ENCODE peak calls at places on chromosome 1, in eight cellular contexts. R, H, E, X, S, D, Z and P are unnamed samples.

GRCh38 chr1:109482796-109483638 is 688 bp upstream of the ATXN7L2 start:
- DNase-seq in H (peak; percentile 66), E (no peak), S (peak; percentile 52), R (no peak), X (peak; percentile 77), Z (no peak), D (no peak), P (no peak)

GRCh38 chr1:65255088-65256050 is 54.0 kb upstream of the DNAJC6 start:
- DNase-seq in S (no peak), H (no peak), D (no peak), Z (no peak), R (peak; percentile 49), X (peak; percentile 76), E (no peak), P (peak; percentile 17)

GRCh38 chr1:94069649-94070285 is 51.2 kb downstream of the ABCA4 start:
- DNase-seq in S (no peak), R (no peak), D (no peak), X (peak; percentile 60), Z (no peak), E (no peak), H (no peak), P (no peak)

GRCh38 chr1:86757272-86757984 is 53.1 kb downstream of the SH3GLB1 start:
- DNase-seq in X (no peak), D (no peak), Z (no peak), E (no peak), R (no peak), H (no peak), S (no peak), P (peak; percentile 96)

GRCh38 chr1:160086162-160086892 is 5.0 kb downstream of the KCNJ9 start:
- DNase-seq in Z (no peak), S (no peak), E (no peak), X (no peak), R (no peak), D (no peak), H (no peak), P (peak; percentile 34)

GRCh38 chr1:8070381-8070811 is 44.3 kb upstream of the ERRFI1 start:
- DNase-seq in S (no peak), X (peak; percentile 90), R (peak; percentile 62), H (no peak), Z (no peak), D (no peak), E (no peak), P (no peak)

GRCh38 chr1:36503733-36504132 is 21.0 kb upstream of the CSF3R start:
- DNase-seq in R (no peak), D (no peak), S (no peak), H (no peak), E (no peak), Z (no peak), X (no peak), P (no peak)

GRCh38 chr1:180178511-180179161 is 24.0 kb downstream of the QSOX1 start:
- DNase-seq in D (no peak), E (peak; percentile 68), R (peak; percentile 61), H (no peak), S (peak; percentile 53), Z (no peak), X (peak; percentile 75), P (peak; percentile 71)

GRCh38 chr1:222926566-222926965 is 111.7 kb downstream of the DISP1 start:
- DNase-seq in H (no peak), R (peak; percentile 55), Z (no peak), S (no peak), E (no peak), D (no peak), X (no peak), P (no peak)

GRCh38 chr1:233157245-233157644 is 138.3 kb downstream of the PCNX2 start:
- DNase-seq in D (no peak), H (no peak), S (no peak), R (no peak), Z (no peak), X (no peak), E (no peak), P (no peak)

GRCh38 chr1:14880456-14881316 is 272.9 kb upstream of the TMEM51 start:
- DNase-seq in R (no peak), S (no peak), X (no peak), H (no peak), Z (no peak), E (no peak), D (no peak), P (peak; percentile 66)

GRCh38 chr1:150165622-150166612 is 16.2 kb downstream of the PLEKHO1 start:
- DNase-seq in D (no peak), E (no peak), H (no peak), S (peak; percentile 47), R (peak; percentile 78), Z (no peak), X (peak; percentile 79), P (peak; percentile 54)

GRCh38 chr1:212970085-212970484 is 19.7 kb downstream of the VASH2 start:
- DNase-seq in D (no peak), S (no peak), X (peak; percentile 93), R (peak; percentile 55), Z (no peak), E (no peak), H (no peak), P (no peak)

GRCh38 chr1:55231745-55232144 is 16.6 kb upstream of the USP24 start:
- DNase-seq in R (no peak), S (no peak), X (no peak), E (no peak), H (no peak), D (no peak), Z (no peak), P (no peak)

GRCh38 chr1:228555074-228555989 is 68.2 kb downstream of the RNF187 start:
- DNase-seq in R (peak; percentile 11), H (no peak), D (no peak), X (peak; percentile 44), E (no peak), Z (no peak), S (peak; percentile 8), P (no peak)

GRCh38 chr1:25991937-25992688 is 5.8 kb downstream of the PAFAH2 start:
- DNase-seq in H (peak; percentile 61), D (no peak), X (no peak), S (no peak), E (no peak), Z (no peak), R (no peak), P (peak; percentile 46)

GRCh38 chr1:221117548-221117951 is 238.3 kb downstream of the HLX start:
- DNase-seq in Z (no peak), R (no peak), X (peak; percentile 50), S (no peak), H (no peak), E (no peak), D (peak; percentile 96), P (peak; percentile 84)

GRCh38 chr1:8374812-8375211 is 56.9 kb downstream of the SLC45A1 start:
- DNase-seq in R (peak; percentile 82), Z (no peak), X (no peak), D (no peak), S (peak; percentile 40), H (no peak), E (no peak), P (no peak)

GRCh38 chr1:22030473-22030872 is 22.0 kb upstream of the CDC42 start:
- DNase-seq in H (no peak), X (no peak), R (no peak), E (no peak), S (no peak), Z (no peak), D (no peak), P (no peak)

GRCh38 chr1:87335175-87335992 is 6.7 kb downstream of the LMO4 start:
- DNase-seq in Z (no peak), D (no peak), S (peak; percentile 72), H (no peak), R (peak; percentile 78), X (peak; percentile 85), E (peak; percentile 65), P (peak; percentile 14)

GRCh38 chr1:6259491-6260362 is 1.2 kb downstream of the GPR153 start:
- DNase-seq in X (peak; percentile 87), E (peak; percentile 89), R (peak; percentile 75), S (peak; percentile 83), D (no peak), H (no peak), Z (no peak), P (peak; percentile 77)

GRCh38 chr1:32345289-32345827 is 9.3 kb upstream of the MARCKSL1 start:
- DNase-seq in S (no peak), D (no peak), X (peak; percentile 44), Z (no peak), R (no peak), H (no peak), E (no peak), P (no peak)

GRCh38 chr1:58780586-58781452 is 3.0 kb downstream of the JUN start:
- DNase-seq in D (no peak), S (no peak), H (no peak), Z (no peak), E (no peak), X (peak; percentile 68), R (peak; percentile 57), P (peak; percentile 34)

GRCh38 chr1:246306415-246307037 is 200.6 kb downstream of the SMYD3 start:
- DNase-seq in D (no peak), E (no peak), H (no peak), Z (no peak), R (peak; percentile 70), S (peak; percentile 10), X (no peak), P (no peak)

GRCh38 chr1:242784074-242784473 is 259.6 kb upstream of the PLD5 start:
- DNase-seq in E (no peak), R (no peak), D (no peak), Z (peak; percentile 14), H (no peak), X (no peak), S (no peak), P (no peak)

GRCh38 chr1:160639652-160640051 is 7.2 kb downstream of the SLAMF1 start:
- DNase-seq in R (no peak), Z (no peak), S (no peak), X (no peak), E (no peak), H (no peak), D (no peak), P (no peak)

GRCh38 chr1:65176071-65176470 is 28.1 kb downstream of the AK4 start:
- DNase-seq in D (no peak), X (no peak), S (no peak), H (no peak), Z (no peak), R (no peak), E (no peak), P (no peak)

GRCh38 chr1:22418852-22419480 is 32.7 kb upstream of the ZBTB40 start:
- DNase-seq in E (no peak), Z (no peak), H (no peak), X (peak; percentile 43), S (no peak), R (peak; percentile 65), D (peak; percentile 54), P (peak; percentile 67)

GRCh38 chr1:236066828-236067386 is 2.0 kb upstream of the NID1 start:
- DNase-seq in D (no peak), S (peak; percentile 85), E (peak; percentile 70), X (no peak), R (no peak), H (no peak), Z (no peak), P (no peak)

GRCh38 chr1:153617677-153618076 is 1.6 kb upstream of the S100A14 start:
- DNase-seq in Z (peak; percentile 37), H (peak; percentile 5), X (peak; percentile 73), D (no peak), R (peak; percentile 85), E (no peak), S (peak; percentile 69), P (peak; percentile 71)

GRCh38 chr1:53385276-53385932 is 57.5 kb upstream of the LRP8 start:
- DNase-seq in S (no peak), Z (no peak), H (no peak), X (no peak), R (peak; percentile 54), E (no peak), D (no peak), P (no peak)

GRCh38 chr1:25082216-25082899 is 149.9 kb downstream of the SYF2 start:
- DNase-seq in R (no peak), Z (no peak), S (no peak), H (no peak), D (no peak), X (no peak), E (no peak), P (no peak)

GRCh38 chr1:194062962-194063361 is 876.5 kb upstream of the B3GALT2 start:
- DNase-seq in D (no peak), R (no peak), E (no peak), S (no peak), H (no peak), X (no peak), Z (no peak), P (peak; percentile 2)

GRCh38 chr1:25735956-25736529 is 64.0 kb upstream of the SELENON start:
- DNase-seq in H (no peak), D (no peak), X (no peak), E (no peak), S (no peak), Z (no peak), R (no peak), P (no peak)